ENCODE peak calls at places on chromosome 3, in six cellular contexts. O is COR-L47; W is DMS153; Q is HFFc6; U is iPS DF 19.7; F is stimulated activated CD8-positive, alpha-beta memory T cell treated with anti-CD3 and anti-CD28 coated beads, Interleukin-2, amount 100 ng/mL, for 48 hours. C is an unnamed sample.

GRCh38 chr3:59006791-59007517 is 42.9 kb downstream of the CFAP20DC start:
- DNase-seq in F (no peak), U (no peak), Q (peak), O (no peak), W (no peak), C (no peak)

GRCh38 chr3:115864912-115865311 is 241.6 kb downstream of the GAP43 start:
- DNase-seq in Q (no peak), O (no peak), W (no peak), F (no peak), U (no peak), C (no peak)

GRCh38 chr3:170953229-170953628 is 44.8 kb upstream of the EIF5A2 start:
- DNase-seq in Q (no peak), F (no peak), O (no peak), U (no peak), W (no peak), C (no peak)

GRCh38 chr3:29757054-29757777 is 476.3 kb downstream of the RBMS3 start:
- DNase-seq in F (no peak), U (no peak), O (no peak), W (no peak), Q (peak), C (peak)

GRCh38 chr3:70554170-70554569 is 241.7 kb upstream of the MDFIC2 start:
- DNase-seq in O (no peak), W (no peak), Q (no peak), F (no peak), U (no peak), C (no peak)

GRCh38 chr3:39126532-39127071 is 19.1 kb downstream of the TTC21A start:
- DNase-seq in W (no peak), Q (peak), O (no peak), F (no peak), U (no peak), C (no peak)

GRCh38 chr3:139325551-139325950 is 18.3 kb upstream of the MRPS22 start:
- DNase-seq in F (no peak), Q (no peak), W (no peak), O (no peak), U (no peak), C (no peak)

GRCh38 chr3:14647976-14648955 is 3.3 kb upstream of the CCDC174 start:
- DNase-seq in Q (no peak), U (no peak), W (no peak), F (no peak), O (no peak), C (no peak)

GRCh38 chr3:142987707-142988106 is 13.7 kb upstream of the U2SURP start:
- DNase-seq in W (no peak), Q (no peak), U (no peak), O (no peak), F (no peak), C (no peak)

GRCh38 chr3:194561306-194561974 is 71.8 kb downstream of the TMEM44 start:
- DNase-seq in F (no peak), Q (peak), O (no peak), W (no peak), U (no peak), C (no peak)

GRCh38 chr3:107128942-107129341 is 248.3 kb upstream of the CCDC54 start:
- DNase-seq in W (no peak), F (no peak), Q (no peak), U (no peak), O (no peak), C (no peak)